ENCODE peak calls at places on chromosomes 1 and 21, in four cellular contexts. Z, S, U and J are unnamed samples.

GRCh38 chr1:62309906-62310305 is 9.3 kb downstream of the KANK4 start:
- DNase-seq in Z (no peak), S (no peak), U (no peak), J (no peak)

GRCh38 chr1:1069711-1070676 is 4.1 kb downstream of the RNF223 start:
- DNase-seq in Z (no peak), S (peak), U (peak), J (no peak)

GRCh38 chr1:239682945-239683344 is 296.6 kb downstream of the CHRM3 start:
- DNase-seq in Z (no peak), S (no peak), U (no peak), J (no peak)

GRCh38 chr1:81832573-81832972 is 31.8 kb downstream of the ADGRL2 start:
- DNase-seq in Z (no peak), S (no peak), U (no peak), J (no peak)

GRCh38 chr1:186566140-186566850 is 105.4 kb upstream of the PDC start:
- DNase-seq in Z (no peak), S (no peak), U (no peak), J (no peak)

GRCh38 chr1:175191654-175192053 is 922 bp downstream of the KIAA0040 start:
- DNase-seq in Z (no peak), S (peak), U (peak), J (no peak)

GRCh38 chr21:35578831-35579470 is 481.4 kb downstream of the SETD4 start:
- DNase-seq in Z (no peak), S (no peak), U (no peak), J (peak)

GRCh38 chr21:43194303-43195130 is 25.7 kb downstream of the CRYAA start:
- DNase-seq in Z (peak), S (no peak), U (no peak), J (no peak)

GRCh38 chr21:35603471-35603870 is 456.9 kb downstream of the SETD4 start:
- DNase-seq in Z (no peak), S (no peak), U (no peak), J (no peak)

GRCh38 chr1:217431395-217431794 is 199.5 kb downstream of the GPATCH2 start:
- DNase-seq in Z (no peak), S (no peak), U (no peak), J (no peak)
- TF ChIP-seq CTCF in Z (no peak), S (no peak), U (no peak), J (no peak)

DNA sequence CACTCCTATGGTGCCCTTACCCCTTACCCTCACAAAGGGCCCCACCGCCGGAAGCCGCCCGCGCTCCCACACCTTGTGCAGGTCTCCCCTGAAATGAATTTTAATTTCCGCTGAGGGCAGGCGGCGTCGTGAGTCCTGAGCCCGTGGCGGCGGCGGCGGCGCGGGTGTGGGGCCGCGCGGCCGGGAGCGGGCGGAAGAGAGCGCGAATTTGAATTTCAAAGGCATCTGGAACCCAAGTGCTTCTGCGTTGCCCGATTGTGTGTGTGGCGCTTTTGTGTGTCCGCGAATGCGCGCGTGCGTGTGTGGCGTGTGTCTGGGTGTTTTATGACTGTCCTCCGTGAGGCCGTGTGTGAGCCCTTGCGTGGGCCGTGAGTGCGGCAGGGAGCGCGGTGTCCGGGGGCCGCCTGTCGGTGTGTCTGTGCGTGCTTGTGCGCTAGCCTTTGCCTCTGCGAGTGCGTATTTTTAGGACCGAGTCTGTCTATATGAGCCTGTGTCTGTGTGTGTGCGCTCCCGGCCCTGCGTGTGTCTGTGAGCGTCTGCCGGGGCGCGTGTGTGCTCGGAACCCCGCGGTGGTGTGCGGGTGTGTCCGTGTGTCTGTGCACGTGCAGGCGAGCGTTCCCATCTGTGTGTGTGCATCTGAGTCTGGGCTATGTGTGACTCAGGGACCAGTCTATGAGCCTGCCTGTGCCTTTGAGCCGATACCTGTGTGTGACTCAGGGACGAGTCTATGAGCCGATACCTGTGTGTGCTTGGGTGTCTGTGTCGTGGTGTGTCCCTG is 7.9 kb upstream of the ADGRB2 start:
- DNase-seq in Z (no peak), S (no peak), U (peak), J (no peak)
- TF ChIP-seq CTCF in Z (no peak), S (no peak), U (no peak), J (no peak)

GRCh38 chr21:33567914-33568313 is 20.6 kb downstream of the DONSON start:
- DNase-seq in Z (no peak), S (no peak), U (no peak), J (no peak)

GRCh38 chr21:33566514-33566913 is 22.0 kb downstream of the DONSON start:
- DNase-seq in Z (no peak), S (no peak), U (no peak), J (no peak)

GRCh38 chr21:33572350-33572749 is 16.1 kb downstream of the DONSON start:
- DNase-seq in Z (no peak), S (no peak), U (no peak), J (no peak)

GRCh38 chr21:33569986-33570385 is 18.5 kb downstream of the DONSON start:
- DNase-seq in Z (no peak), S (no peak), U (no peak), J (no peak)
- TF ChIP-seq CTCF in Z (no peak), S (no peak), U (no peak), J (no peak)

DNA sequence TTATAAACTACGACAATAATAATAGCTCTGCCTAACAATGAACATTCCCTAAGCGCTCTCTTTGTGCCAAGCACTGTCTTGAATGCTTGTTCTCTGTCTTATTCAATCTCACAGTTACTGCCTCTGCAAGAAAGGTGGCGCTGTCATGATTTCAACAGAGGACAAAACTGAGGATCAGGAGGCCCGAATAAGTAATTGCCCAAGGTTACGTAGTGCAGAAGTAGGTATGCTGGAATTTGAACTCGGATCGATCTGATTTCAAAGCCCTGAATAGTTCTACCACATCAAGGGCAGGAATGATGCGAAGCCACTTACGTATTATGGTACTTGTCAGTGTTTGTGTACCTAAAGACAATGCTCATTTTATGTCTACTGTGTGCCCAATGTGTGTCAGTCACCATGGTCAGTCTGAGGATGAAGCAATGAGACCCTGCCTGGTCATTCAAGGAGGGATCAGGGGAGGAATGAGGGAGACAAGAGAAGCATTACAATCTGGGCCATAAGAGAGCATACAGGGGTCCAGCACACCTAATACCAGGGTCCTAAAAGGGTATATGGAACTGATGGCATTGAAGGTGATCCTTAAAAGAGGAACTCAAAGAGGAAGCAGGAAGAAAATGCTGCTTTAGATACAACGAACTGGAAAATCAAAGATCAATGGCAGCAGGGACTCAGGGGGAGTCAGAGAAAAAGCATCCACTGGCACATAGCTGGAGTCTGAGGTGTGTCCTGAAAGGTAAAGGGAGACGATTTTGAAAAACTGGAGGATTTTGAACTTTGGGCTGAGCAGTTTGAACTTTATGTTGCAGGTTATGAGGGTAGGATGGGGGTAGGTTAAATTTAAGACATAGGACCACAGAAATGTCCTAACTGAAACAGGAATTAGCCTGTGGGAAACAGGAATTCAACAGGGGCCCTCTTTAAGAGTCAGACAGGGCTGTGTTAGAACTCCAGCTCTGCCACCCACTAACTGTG is 389.1 kb downstream of the PLPP3 start:
- DNase-seq in Z (peak), S (peak), U (no peak), J (peak)
- TF ChIP-seq CTCF in Z (peak), S (no peak), U (peak), J (peak)